ENCODE peak calls at places on chromosome 15, in ten cellular contexts. B is hepatocyte; Z is mammary epithelial cell; P is activated CD8-positive, alpha-beta T cell treated with anti-CD3 and anti-CD28 coated beads, Interleukin-2, amount 10 ng/mL, durations not matched to agents 7 days and 5 days; F is hepatic stellate cell; W is caudate nucleus; C is activated CD4-positive, CD25-positive, alpha-beta regulatory T cell; O is NCI-H69; T is pons; D is HFFc6. I is an unnamed sample.

GRCh38 chr15:90087454-90088154 is 14.7 kb downstream of the IDH2 start:
- DNase-seq in F (peak), Z (no peak), W (peak), C (no peak), B (no peak), O (peak), P (peak), T (no peak), D (peak), I (no peak)

GRCh38 chr15:88890495-88890894 is 4.8 kb downstream of the HAPLN3 start:
- DNase-seq in O (no peak), C (no peak), T (no peak), W (no peak), F (peak), B (no peak), P (no peak), Z (no peak), D (peak), I (no peak)

GRCh38 chr15:29102911-29103824 is 166.5 kb downstream of the NSMCE3 start:
- DNase-seq in T (no peak), W (no peak), F (peak), P (no peak), O (no peak), D (peak), B (no peak), C (no peak), Z (no peak), I (no peak)

GRCh38 chr15:67011620-67012005 is 53.8 kb upstream of the SMAD3 start:
- DNase-seq in D (no peak), P (no peak), C (no peak), W (no peak), O (no peak), F (no peak), T (no peak), Z (no peak), B (no peak), I (no peak)

GRCh38 chr15:75355369-75355768 is 8.5 kb downstream of the NEIL1 start:
- DNase-seq in P (no peak), F (no peak), T (no peak), C (no peak), Z (no peak), B (no peak), O (no peak), W (no peak), D (no peak), I (no peak)

GRCh38 chr15:79943820-79944219 is 27.2 kb downstream of the BCL2A1 start:
- DNase-seq in D (peak), W (no peak), B (no peak), F (peak), Z (peak), C (no peak), O (no peak), P (no peak), T (no peak), I (no peak)

GRCh38 chr15:47434641-47435040 is 282.7 kb upstream of the SEMA6D start:
- DNase-seq in W (no peak), Z (no peak), O (no peak), B (no peak), D (no peak), F (no peak), P (no peak), C (no peak), T (no peak), I (no peak)

GRCh38 chr15:68025860-68026424 is 28.2 kb upstream of the PIAS1 start:
- DNase-seq in D (peak), Z (no peak), W (no peak), C (no peak), F (no peak), O (no peak), B (peak), P (no peak), T (no peak), I (no peak)

GRCh38 chr15:67180514-67181191 is 73.8 kb downstream of the AAGAB start:
- DNase-seq in F (no peak), B (no peak), Z (no peak), T (no peak), O (peak), W (no peak), C (no peak), P (no peak), D (no peak), I (no peak)

GRCh38 chr15:100048736-100049135 is 293.0 kb downstream of the ADAMTS17 start:
- DNase-seq in F (no peak), C (no peak), O (no peak), W (no peak), D (no peak), Z (no peak), B (no peak), P (no peak), T (no peak), I (no peak)

GRCh38 chr15:90200534-90201139 is 493 bp upstream of the SEMA4B start:
- DNase-seq in P (no peak), T (peak), Z (no peak), W (no peak), F (no peak), O (peak), D (no peak), B (no peak), C (no peak), I (no peak)

GRCh38 chr15:25946241-25946786 is 83.2 kb upstream of the ATP10A start:
- DNase-seq in D (no peak), O (no peak), F (no peak), C (no peak), P (no peak), T (no peak), B (no peak), W (no peak), Z (no peak), I (no peak)

GRCh38 chr15:30023798-30024295 is 58.9 kb upstream of the GOLGA8J start:
- DNase-seq in P (no peak), Z (no peak), C (no peak), F (no peak), W (no peak), O (peak), D (peak), T (peak), B (peak), I (no peak)

GRCh38 chr15:71219646-71220045 is 104.4 kb downstream of the THSD4 start:
- DNase-seq in F (peak), P (no peak), D (peak), W (no peak), B (no peak), O (no peak), Z (peak), C (no peak), T (no peak), I (no peak)

GRCh38 chr15:75061272-75061671 is 37.9 kb downstream of the PPCDC start:
- DNase-seq in F (peak), C (no peak), P (peak), T (no peak), O (peak), D (peak), W (no peak), B (no peak), Z (peak), I (no peak)

GRCh38 chr15:81312790-81313543 is 11.0 kb downstream of the STARD5 start:
- DNase-seq in F (peak), Z (peak), B (peak), T (no peak), W (no peak), O (no peak), D (peak), P (no peak), C (no peak), I (no peak)

GRCh38 chr15:100918034-100918689 is 995 bp upstream of the LRRK1 start:
- DNase-seq in F (peak), T (peak), P (peak), D (peak), W (no peak), C (peak), O (peak), Z (peak), B (peak), I (peak)

GRCh38 chr15:85335193-85335939 is 45.0 kb upstream of the AKAP13 start:
- DNase-seq in C (no peak), D (no peak), F (no peak), W (no peak), B (peak), O (no peak), T (no peak), P (no peak), Z (no peak), I (no peak)

GRCh38 chr15:35305906-35306305 is 220.8 kb upstream of the NANOGP8 start:
- DNase-seq in F (peak), O (peak), D (peak), B (peak), P (no peak), C (no peak), T (no peak), W (no peak), Z (peak), I (no peak)

GRCh38 chr15:40006003-40006402 is 33.0 kb downstream of the SRP14 start:
- DNase-seq in P (no peak), C (no peak), F (peak), T (no peak), W (no peak), D (peak), O (no peak), Z (no peak), B (no peak), I (no peak)

GRCh38 chr15:69854521-69855171 is 243.1 kb downstream of the TLE3 start:
- DNase-seq in T (no peak), Z (no peak), F (peak), C (no peak), D (peak), O (no peak), P (no peak), W (no peak), B (peak), I (no peak)

GRCh38 chr15:32993285-32993684 is 201.2 kb downstream of the FMN1 start:
- DNase-seq in T (no peak), B (peak), W (no peak), Z (no peak), O (peak), P (no peak), D (peak), F (no peak), C (no peak), I (no peak)

GRCh38 chr15:99992611-99993231 is 259.5 kb upstream of the LYSMD4 start:
- DNase-seq in C (no peak), W (no peak), B (no peak), Z (no peak), F (no peak), O (no peak), D (no peak), T (no peak), P (no peak), I (no peak)

GRCh38 chr15:30923429-30923828 is 19.7 kb downstream of the FAN1 start:
- DNase-seq in D (no peak), Z (no peak), C (no peak), F (no peak), T (peak), O (no peak), W (peak), P (no peak), B (no peak), I (no peak)

GRCh38 chr15:45863881-45864580 is 229.2 kb downstream of the SQOR start:
- DNase-seq in O (no peak), Z (peak), W (no peak), F (no peak), P (no peak), B (peak), D (no peak), T (no peak), C (no peak), I (no peak)

GRCh38 chr15:77457619-77458265 is 37.1 kb downstream of the HMG20A start:
- DNase-seq in O (peak), P (peak), B (no peak), W (no peak), C (no peak), F (no peak), T (no peak), D (peak), Z (peak), I (no peak)

GRCh38 chr15:73930371-73930770 is 4.1 kb downstream of the LOXL1 start:
- DNase-seq in P (no peak), T (no peak), C (no peak), Z (peak), W (no peak), D (peak), O (no peak), B (peak), F (no peak), I (no peak)

GRCh38 chr15:85702321-85703230 is 92.1 kb downstream of the KLHL25 start:
- DNase-seq in W (no peak), O (no peak), B (no peak), F (no peak), T (peak), Z (no peak), C (no peak), P (no peak), D (no peak), I (no peak)

GRCh38 chr15:80436511-80437307 is 32.5 kb downstream of the ARNT2 start:
- DNase-seq in T (no peak), B (peak), Z (peak), F (no peak), D (peak), O (no peak), P (no peak), W (no peak), C (no peak), I (no peak)

GRCh38 chr15:60418095-60418494 is 20.3 kb upstream of the ANXA2 start:
- DNase-seq in O (no peak), W (no peak), C (no peak), D (no peak), B (no peak), F (no peak), T (no peak), P (no peak), Z (no peak), I (no peak)

GRCh38 chr15:63000706-63001105 is 41.8 kb upstream of the TPM1 start:
- DNase-seq in O (no peak), Z (no peak), D (no peak), P (no peak), T (no peak), W (no peak), C (no peak), B (no peak), F (no peak), I (no peak)

GRCh38 chr15:73231661-73232443 is 136.9 kb downstream of the HCN4 start:
- DNase-seq in O (no peak), F (no peak), P (no peak), C (no peak), B (no peak), Z (no peak), D (no peak), W (no peak), T (no peak), I (no peak)

GRCh38 chr15:84633311-84634227 is 20.5 kb downstream of the WDR73 start:
- DNase-seq in C (peak), W (peak), P (peak), Z (peak), B (peak), T (peak), O (peak), F (peak), D (peak), I (no peak)

GRCh38 chr15:68417897-68418296 is 14.1 kb downstream of the ITGA11 start:
- DNase-seq in F (no peak), D (no peak), Z (no peak), O (peak), W (no peak), T (no peak), C (no peak), B (no peak), P (no peak), I (no peak)